ENCODE peak calls at places on chromosomes 5 and 9, in ten cellular contexts. Z is sigmoid colon, X is transverse colon, V is heart left ventricle, O is uterus, E is A549, B is H9, Y is psoas muscle, C is Peyer's patch, U is SK-N-SH. N is an unnamed sample. For H3K4me1, the result is how much of the 10 kb centered on the place peaks cover.

GRCh38 chr5:94778712-94779111 is 160.2 kb downstream of the SLF1 start:
- DNase-seq in Z (no peak), X (no peak), V (no peak), O (no peak), E (no peak), B (no peak), Y (no peak), C (no peak), U (no peak), N (no peak)

GRCh38 chr5:71938886-71939285 is 168.4 kb upstream of the MAP1B start:
- DNase-seq in Z (no peak), X (peak), V (no peak), O (no peak), E (peak), B (peak), Y (no peak), C (peak), U (no peak), N (no peak)

GRCh38 chr9:1729631-1730030 is 285.5 kb upstream of the SMARCA2 start:
- DNase-seq in Z (no peak), X (no peak), V (no peak), O (no peak), E (no peak), B (no peak), Y (no peak), C (no peak), U (no peak), N (no peak)

GRCh38 chr9:112061152-112061740 is 113.9 kb downstream of the SUSD1 start:
- DNase-seq in Z (peak), X (peak), V (peak), O (peak), E (peak), B (no peak), Y (peak), C (no peak), U (peak), N (peak)

GRCh38 chr5:123036391-123037103 is at the start of gene PPIC:
- DNase-seq in Z (peak), X (peak), V (peak), O (peak), E (peak), B (peak), Y (peak), C (peak), U (peak), N (peak)

GRCh38 chr9:111851536-111851935 is 45.1 kb upstream of the UGCG start:
- DNase-seq in Z (no peak), X (no peak), V (no peak), O (no peak), E (peak), B (peak), Y (no peak), C (no peak), U (no peak), N (no peak)

GRCh38 chr9:128276008-128276573 is at the start of gene SWI5:
- DNase-seq in Z (peak), X (peak), V (peak), O (peak), E (peak), B (peak), Y (peak), C (no peak), U (peak), N (peak)

GRCh38 chr9:4740373-4740622 is 704 bp downstream of the AK3 start:
- DNase-seq in Z (no peak), X (no peak), V (no peak), O (no peak), E (no peak), B (no peak), Y (no peak), C (no peak), U (no peak), N (no peak)

GRCh38 chr5:2742921-2743679 is 8.4 kb downstream of the IRX2 start:
- DNase-seq in Z (no peak), X (no peak), V (no peak), O (no peak), E (no peak), B (peak), Y (no peak), C (no peak), U (no peak), N (no peak)
- H3K4me1 ChIP-seq in Z (under half), X (under half), V (under half), O (under half), E (under half), B (under half), Y (under half), C (under half), U (under half), N (under half)

GRCh38 chr9:126773004-126773607 is 31.7 kb upstream of the ZBTB43 start:
- DNase-seq in Z (no peak), X (no peak), V (no peak), O (no peak), E (peak), B (peak), Y (no peak), C (no peak), U (peak), N (no peak)
- TF ChIP-seq CTCF in Z (peak), X (peak), V (no peak), O (no peak), E (peak), B (peak), Y (peak), C (peak), U (peak), N (no peak)

GRCh38 chr5:124645396-124645795 is 101.0 kb downstream of the ZNF608 start:
- DNase-seq in Z (no peak), X (peak), V (no peak), O (no peak), E (no peak), B (no peak), Y (no peak), C (no peak), U (no peak), N (no peak)
- H3K4me1 ChIP-seq in Z (under half), X (under half), V (under half), O (under half), E (under half), B (under half), Y (under half), C (under half), U (under half), N (under half)

DNA sequence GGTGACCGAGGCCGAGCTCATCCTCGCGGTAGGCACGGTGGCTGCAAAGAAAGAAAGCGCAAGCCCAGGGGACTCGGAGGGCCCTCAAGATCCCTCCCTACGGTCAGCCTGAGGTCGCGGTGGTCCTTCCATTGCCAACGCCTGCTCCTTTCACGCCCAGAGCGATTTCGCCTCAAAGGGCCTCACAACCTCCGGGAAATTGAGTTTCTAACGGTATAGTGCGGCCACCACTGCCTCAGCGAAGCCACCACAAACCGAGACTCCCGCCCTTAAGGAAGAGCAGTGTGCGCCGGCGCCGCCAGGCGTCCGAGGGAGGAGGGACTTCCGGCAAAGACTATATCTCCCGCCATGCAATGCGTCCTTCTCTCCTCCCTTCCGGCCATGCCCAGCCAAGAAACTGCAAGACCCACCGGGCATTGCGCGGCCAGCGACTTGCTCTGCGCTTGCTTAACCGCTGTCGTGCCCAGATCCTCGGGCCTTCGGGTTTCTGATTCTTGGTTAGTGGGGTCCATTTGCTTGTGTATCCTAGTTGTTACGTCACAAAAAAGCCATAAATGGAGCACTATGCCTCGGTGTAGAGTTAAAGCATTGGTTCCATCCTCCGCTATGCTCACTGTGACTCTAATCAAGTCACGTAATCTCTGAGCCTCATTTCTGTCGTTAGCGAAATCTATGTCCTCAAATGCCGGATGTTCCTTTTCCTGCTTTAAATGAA is at the start of gene HAUS6:
- DNase-seq in Z (peak), X (peak), V (peak), O (peak), E (peak), B (peak), Y (peak), C (peak), U (peak), N (peak)
- TF ChIP-seq CTCF in Z (peak), X (peak), V (peak), O (peak), E (no peak), B (peak), Y (peak), C (peak), U (no peak), N (peak)